ENCODE peak calls at places on chromosome 1, in eight cellular contexts. I, K, O, G, J, U, B and Q are unnamed samples.
A peak's percentile ranks its signal among the peaks of the same experiment; 100 is the strongest.

GRCh38 chr1:24586970-24587820 is 31.3 kb downstream of the NCMAP start:
- DNase-seq in G (peak; percentile 67), K (peak; percentile 73), U (no peak), B (no peak), I (peak; percentile 18), J (no peak), O (no peak), Q (no peak)

GRCh38 chr1:109805486-109806180 is 41.9 kb upstream of the EPS8L3 start:
- DNase-seq in O (no peak), U (no peak), J (no peak), K (no peak), G (no peak), B (peak; percentile 26), I (no peak), Q (peak; percentile 13)

GRCh38 chr1:201582261-201582951 is 43.5 kb downstream of the NAV1 start:
- DNase-seq in J (no peak), I (no peak), O (no peak), G (peak; percentile 73), B (no peak), U (no peak), K (no peak), Q (no peak)

GRCh38 chr1:81221564-81221963 is 579.2 kb upstream of the ADGRL2 start:
- DNase-seq in I (no peak), U (no peak), J (no peak), O (peak; percentile 34), B (no peak), K (no peak), G (no peak), Q (no peak)

GRCh38 chr1:46484783-46485490 is 4.7 kb upstream of the DMBX1 start:
- DNase-seq in G (no peak), K (no peak), I (no peak), U (peak; percentile 28), O (no peak), J (no peak), B (no peak), Q (no peak)

GRCh38 chr1:55718758-55719671 is 503.9 kb upstream of the USP24 start:
- DNase-seq in U (peak; percentile 88), O (peak; percentile 20), J (peak; percentile 56), K (peak; percentile 93), I (no peak), G (peak; percentile 99), B (peak; percentile 64), Q (peak; percentile 26)

GRCh38 chr1:243434594-243434993 is 178.8 kb downstream of the SDCCAG8 start:
- DNase-seq in G (no peak), I (no peak), O (no peak), K (no peak), U (no peak), B (no peak), J (no peak), Q (no peak)

GRCh38 chr1:35769188-35769758 is 505 bp downstream of the CLSPN start:
- DNase-seq in U (peak; percentile 86), G (peak; percentile 91), O (peak; percentile 87), K (peak; percentile 87), I (peak; percentile 74), B (peak; percentile 88), J (no peak), Q (peak; percentile 93)

GRCh38 chr1:41313661-41314131 is 47.5 kb upstream of the FOXO6 start:
- DNase-seq in G (peak; percentile 43), U (no peak), K (peak; percentile 31), O (no peak), I (no peak), J (no peak), B (no peak), Q (no peak)

DNA sequence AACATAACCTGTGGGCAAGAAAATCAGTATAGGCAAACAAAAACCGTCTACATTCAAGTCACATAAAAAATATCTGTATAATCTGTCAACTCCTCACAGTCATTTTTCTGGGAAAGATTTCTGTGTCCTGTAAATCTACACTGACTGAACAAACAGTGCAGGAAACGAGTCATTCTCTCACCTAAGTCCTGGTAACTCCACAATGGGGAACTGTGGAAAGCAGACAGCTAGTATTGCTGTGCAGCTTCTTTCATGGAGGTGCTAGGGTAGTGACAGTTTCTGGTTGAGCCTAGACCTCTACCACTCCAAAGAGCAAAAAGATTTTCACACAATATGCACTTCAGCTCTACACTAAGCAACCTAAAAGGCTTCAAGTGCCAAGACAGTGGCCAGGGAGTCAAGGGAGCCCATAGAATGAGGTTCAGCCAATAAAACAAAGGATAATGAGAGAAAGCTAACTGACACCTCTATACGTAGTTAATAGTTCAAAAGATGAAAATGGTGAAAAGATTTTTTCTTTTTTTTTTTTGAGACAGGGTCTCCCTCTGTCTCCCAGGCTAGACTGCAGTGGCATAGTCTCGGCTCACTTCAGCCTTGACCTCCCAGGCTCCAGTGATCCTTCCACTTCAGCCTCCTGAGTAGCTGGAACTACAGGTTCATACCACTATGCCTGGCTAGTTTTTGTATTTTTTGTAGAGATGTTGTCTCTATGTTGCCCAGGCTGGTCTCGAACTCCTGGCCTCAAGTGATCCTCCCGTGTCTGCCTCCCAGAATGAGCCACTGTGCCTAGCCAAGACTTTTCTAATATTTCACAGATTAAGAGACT is 5.5 kb downstream of the PTP4A2 start:
- DNase-seq in U (no peak), B (no peak), K (peak; percentile 88), J (no peak), I (no peak), O (no peak), G (no peak), Q (no peak)
- H3K27ac ChIP-seq in U (peak overlapping the region; percentile 95), B (peak overlapping the region; percentile 90), K (peak overlapping the region; percentile 98), J (peak overlapping the region; percentile 35), I (peak overlapping the region; percentile 23), O (peak overlapping the region; percentile 61), G (peak overlapping the region; percentile 55), Q (peak overlapping the region; percentile 38)

GRCh38 chr1:39413902-39414528 is 77.4 kb upstream of the BMP8A start:
- DNase-seq in B (no peak), G (no peak), J (no peak), O (no peak), K (no peak), I (no peak), U (no peak), Q (no peak)
- H3K4me3 ChIP-seq in B (peak overlapping the region; percentile 3), G (no peak overlapping the region), J (peak overlapping the region; percentile 53), O (peak overlapping the region; percentile 33), K (peak overlapping the region; percentile 10), I (no peak overlapping the region), U (no peak overlapping the region), Q (no peak overlapping the region)

GRCh38 chr1:12049625-12050024 is 13.5 kb upstream of the TNFRSF8 start:
- DNase-seq in B (no peak), O (no peak), G (no peak), I (no peak), K (no peak), U (no peak), J (no peak), Q (no peak)
- TF ChIP-seq CTCF in B (no peak), O (no peak), G (no peak), I (peak; percentile 11), K (no peak), U (no peak), J (no peak), Q (no peak)

DNA sequence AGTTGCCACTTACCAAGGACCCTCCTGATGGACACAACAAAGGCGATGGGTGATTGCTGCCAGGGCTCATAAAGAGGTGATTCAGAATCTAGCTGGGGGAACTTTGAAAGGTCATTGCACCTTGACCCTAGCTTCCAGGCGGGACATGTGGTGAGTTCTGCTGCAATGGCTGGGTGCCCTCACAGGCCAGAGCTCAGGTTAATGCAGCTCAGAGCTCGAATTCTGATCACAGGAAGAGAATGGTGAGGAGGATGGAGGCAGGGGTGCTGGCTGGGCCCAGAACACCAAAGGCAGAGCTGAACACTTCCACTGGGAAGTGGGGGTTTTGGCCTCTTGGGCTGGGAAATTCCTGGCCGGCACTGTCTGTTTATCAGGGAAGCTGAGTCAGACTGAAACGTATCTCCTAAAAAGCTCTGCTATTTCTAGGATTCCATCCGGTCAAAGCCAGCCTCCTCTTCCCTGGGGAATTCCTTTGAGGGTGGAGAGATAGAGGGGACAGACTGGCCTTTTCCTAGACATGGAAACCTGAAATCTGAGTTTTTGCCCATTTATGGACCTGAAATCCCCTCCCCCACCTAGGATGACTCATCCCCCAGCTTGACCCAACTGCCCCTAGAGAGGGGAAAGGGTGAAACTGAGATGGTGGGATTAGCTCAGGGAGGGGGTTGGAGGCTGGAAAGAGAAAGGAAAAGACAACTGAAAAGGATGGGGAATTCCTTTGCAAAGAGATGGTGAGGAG is 27.2 kb downstream of the NUAK2 start:
- DNase-seq in G (peak; percentile 92), O (no peak), J (no peak), K (peak; percentile 87), B (no peak), U (peak; percentile 84), I (no peak), Q (peak; percentile 72)
- H3K27ac ChIP-seq in G (peak overlapping the region; percentile 79), O (peak overlapping the region; percentile 68), J (no peak overlapping the region), K (peak overlapping the region; percentile 73), B (peak overlapping the region; percentile 15), U (peak overlapping the region; percentile 97), I (no peak overlapping the region), Q (peak overlapping the region; percentile 67)

GRCh38 chr1:31577515-31578191 is 1.3 kb downstream of the TINAGL1 start:
- DNase-seq in I (no peak), O (no peak), B (no peak), G (peak; percentile 67), U (no peak), J (no peak), K (peak; percentile 43), Q (no peak)

GRCh38 chr1:31580891-31581603 is 4.7 kb downstream of the TINAGL1 start:
- DNase-seq in O (no peak), K (no peak), B (no peak), U (no peak), J (no peak), I (no peak), G (no peak), Q (no peak)

GRCh38 chr1:31580513-31580870 is 4.2 kb downstream of the TINAGL1 start:
- DNase-seq in U (no peak), K (no peak), I (no peak), O (no peak), B (no peak), G (peak; percentile 46), J (no peak), Q (no peak)

GRCh38 chr1:31576743-31577455 is 584 bp downstream of the TINAGL1 start:
- DNase-seq in K (no peak), U (no peak), B (no peak), J (no peak), I (no peak), G (no peak), O (no peak), Q (no peak)

GRCh38 chr1:31579374-31579773 is 3.1 kb downstream of the TINAGL1 start:
- DNase-seq in J (no peak), B (no peak), U (no peak), K (no peak), O (peak; percentile 44), G (peak; percentile 49), I (no peak), Q (peak; percentile 51)
- H3K4me3 ChIP-seq in J (peak overlapping the region; percentile 91), B (peak overlapping the region; percentile 51), U (no peak overlapping the region), K (peak overlapping the region; percentile 37), O (peak overlapping the region; percentile 70), G (no peak overlapping the region), I (no peak overlapping the region), Q (no peak overlapping the region)